ENCODE peak calls at places on chromosomes 5 and 9, in five cellular contexts. K is K562, Q is HepG2, B is upper lobe of left lung, X is GM12878. V is an unnamed sample.
A peak's percentile ranks its signal among the peaks of the same experiment; 100 is the strongest.

GRCh38 chr9:117643288-117643654 is 60.9 kb upstream of the TLR4 start:
- ATAC-seq in K (no peak), Q (peak; percentile 66), B (no peak), X (no peak), V (no peak)

GRCh38 chr5:6788956-6789649 is 75.9 kb downstream of the TENT4A start:
- ATAC-seq in K (peak; percentile 79), Q (peak; percentile 33), B (no peak), X (no peak), V (no peak)

GRCh38 chr9:78654324-78654723 is 357.4 kb downstream of the PSAT1 start:
- ATAC-seq in K (no peak), Q (no peak), B (no peak), X (no peak), V (no peak)

GRCh38 chr5:131180407-131180806 is 9.7 kb downstream of the LYRM7 start:
- ATAC-seq in K (peak; percentile 80), Q (no peak), B (no peak), X (no peak), V (no peak)

GRCh38 chr5:17224858-17225436 is 7.5 kb downstream of the BASP1 start:
- ATAC-seq in K (no peak), Q (no peak), B (no peak), X (peak; percentile 67), V (no peak)

GRCh38 chr5:88838500-88838899 is 44.5 kb downstream of the MEF2C start:
- ATAC-seq in K (peak; percentile 13), Q (no peak), B (no peak), X (no peak), V (no peak)

GRCh38 chr9:4143951-4144717 is 155.7 kb downstream of the GLIS3 start:
- ATAC-seq in K (no peak), Q (peak; percentile 72), B (no peak), X (no peak), V (peak; percentile 48)

GRCh38 chr5:108168915-108169314 is 213.0 kb downstream of the FBXL17 start:
- ATAC-seq in K (no peak), Q (no peak), B (no peak), X (no peak), V (no peak)

GRCh38 chr5:56451742-56452141 is 218.6 kb upstream of the ANKRD55 start:
- ATAC-seq in K (no peak), Q (no peak), B (no peak), X (no peak), V (no peak)

GRCh38 chr9:77475641-77476473 is 172.3 kb downstream of the GNA14 start:
- ATAC-seq in K (no peak), Q (no peak), B (peak; percentile 56), X (peak; percentile 98), V (no peak)

GRCh38 chr5:149937610-149938009 is 7.0 kb downstream of the PDE6A start:
- ATAC-seq in K (no peak), Q (no peak), B (no peak), X (no peak), V (no peak)

GRCh38 chr9:77605449-77606220 is 42.5 kb downstream of the GNA14 start:
- ATAC-seq in K (no peak), Q (no peak), B (no peak), X (no peak), V (no peak)

GRCh38 chr9:121499427-121500164 is at the start of gene GGTA1:
- ATAC-seq in K (peak; percentile 77), Q (peak; percentile 93), B (peak; percentile 92), X (peak; percentile 34), V (peak; percentile 77)

GRCh38 chr9:87732344-87732743 is 6.4 kb downstream of the CTSL start:
- ATAC-seq in K (peak; percentile 28), Q (no peak), B (no peak), X (no peak), V (no peak)

GRCh38 chr5:132445640-132445923 is 45.0 kb downstream of the IRF1 start:
- ATAC-seq in K (no peak), Q (no peak), B (no peak), X (no peak), V (no peak)

GRCh38 chr5:160960592-160960991 is 108.6 kb upstream of the ATP10B start:
- ATAC-seq in K (no peak), Q (no peak), B (no peak), X (no peak), V (no peak)

GRCh38 chr9:88781500-88782391 is 209.5 kb upstream of the S1PR3 start:
- ATAC-seq in K (peak; percentile 90), Q (peak; percentile 86), B (peak; percentile 55), X (no peak), V (peak; percentile 62)

GRCh38 chr5:170184007-170184687 is 48.6 kb upstream of the C5orf58 start:
- ATAC-seq in K (peak; percentile 98), Q (peak; percentile 97), B (peak; percentile 82), X (peak; percentile 96), V (no peak)

GRCh38 chr9:4866239-4866969 is 73.7 kb downstream of the RCL1 start:
- ATAC-seq in K (no peak), Q (no peak), B (no peak), X (no peak), V (no peak)

GRCh38 chr5:176714067-176714466 is 66.8 kb downstream of the TSPAN17 start:
- ATAC-seq in K (no peak), Q (no peak), B (no peak), X (no peak), V (no peak)

GRCh38 chr9:114078021-114078780 is at the start of gene AMBP:
- ATAC-seq in K (peak; percentile 34), Q (peak; percentile 62), B (no peak), X (no peak), V (no peak)

GRCh38 chr9:124238546-124239140 is 19.1 kb upstream of the NEK6 start:
- ATAC-seq in K (no peak), Q (no peak), B (no peak), X (peak; percentile 55), V (no peak)

GRCh38 chr5:138109463-138110265 is 25.8 kb downstream of the WNT8A start:
- ATAC-seq in K (no peak), Q (no peak), B (no peak), X (no peak), V (no peak)

GRCh38 chr9:127351182-127352166 is 45.5 kb upstream of the SLC2A8 start:
- ATAC-seq in K (no peak), Q (no peak), B (no peak), X (no peak), V (no peak)

GRCh38 chr9:35618325-35618727 is at the start of gene CD72:
- ATAC-seq in K (peak; percentile 22), Q (no peak), B (peak; percentile 61), X (peak; percentile 16), V (no peak)

GRCh38 chr9:4740373-4740622 is 704 bp downstream of the AK3 start:
- ATAC-seq in K (no peak), Q (no peak), B (no peak), X (no peak), V (no peak)

GRCh38 chr9:107033974-107034373 is 171.0 kb downstream of the ZNF462 start:
- ATAC-seq in K (no peak), Q (no peak), B (no peak), X (peak; percentile 67), V (no peak)

GRCh38 chr5:54326662-54327145 is 16.3 kb upstream of the ARL15 start:
- ATAC-seq in K (no peak), Q (no peak), B (no peak), X (no peak), V (no peak)

GRCh38 chr5:54324651-54325271 is 14.4 kb upstream of the ARL15 start:
- ATAC-seq in K (peak; percentile 16), Q (no peak), B (no peak), X (no peak), V (no peak)

GRCh38 chr5:54325610-54326311 is 15.4 kb upstream of the ARL15 start:
- ATAC-seq in K (peak; percentile 82), Q (no peak), B (no peak), X (peak; percentile 95), V (no peak)

GRCh38 chr5:54325272-54325609 is 14.9 kb upstream of the ARL15 start:
- ATAC-seq in K (no peak), Q (no peak), B (no peak), X (no peak), V (no peak)

DNA sequence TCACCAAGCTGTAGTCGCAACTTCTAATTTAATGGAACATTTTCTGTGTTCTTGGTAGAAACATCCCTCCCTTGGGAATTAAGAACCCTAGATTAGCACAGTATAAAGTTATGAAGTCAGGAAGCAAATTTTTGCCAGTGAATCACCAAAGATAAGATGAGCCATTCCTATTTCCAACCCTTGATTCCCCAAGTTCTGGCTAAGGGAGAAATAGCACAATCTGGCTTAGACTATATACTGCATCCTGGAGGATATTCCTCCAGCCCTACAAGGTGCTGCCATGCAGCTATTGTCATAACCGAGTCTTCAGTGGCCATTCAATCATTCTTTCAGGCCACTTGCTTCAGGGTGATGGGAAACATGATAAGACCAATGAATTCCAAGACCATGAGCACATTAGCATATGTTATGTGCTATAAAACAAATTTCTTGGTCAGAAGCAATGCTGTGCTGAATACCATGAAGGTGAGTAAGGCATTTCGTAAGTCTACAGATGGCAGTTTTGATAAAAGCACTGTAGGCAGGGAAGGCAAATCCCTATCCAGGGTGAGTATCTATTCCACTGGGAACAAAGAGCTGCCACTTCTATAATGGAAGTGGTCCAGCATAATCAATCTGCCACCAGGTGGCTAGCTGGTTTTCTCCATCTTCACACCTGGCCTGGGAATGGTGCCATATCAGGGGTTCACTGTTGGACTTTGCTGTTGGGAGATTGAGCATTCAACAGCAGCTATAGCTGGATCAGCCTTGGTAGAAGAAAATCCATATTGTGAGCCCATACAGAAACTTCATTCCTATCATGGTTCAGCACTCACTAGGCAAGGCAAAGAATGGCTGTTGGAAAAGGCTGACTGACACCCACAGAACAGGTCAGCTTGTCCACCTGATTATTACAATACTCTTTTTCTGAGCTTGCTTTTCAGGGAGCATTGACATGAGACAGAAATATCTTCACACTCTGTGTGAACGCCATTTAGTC is 19.6 kb upstream of the ARL15 start:
- ATAC-seq in K (no peak), Q (no peak), B (peak; percentile 45), X (no peak), V (no peak)
- TF ChIP-seq POLR2AphosphoS5 in K (no peak), Q (no peak), B (no peak), X (no peak), V (no peak)

DNA sequence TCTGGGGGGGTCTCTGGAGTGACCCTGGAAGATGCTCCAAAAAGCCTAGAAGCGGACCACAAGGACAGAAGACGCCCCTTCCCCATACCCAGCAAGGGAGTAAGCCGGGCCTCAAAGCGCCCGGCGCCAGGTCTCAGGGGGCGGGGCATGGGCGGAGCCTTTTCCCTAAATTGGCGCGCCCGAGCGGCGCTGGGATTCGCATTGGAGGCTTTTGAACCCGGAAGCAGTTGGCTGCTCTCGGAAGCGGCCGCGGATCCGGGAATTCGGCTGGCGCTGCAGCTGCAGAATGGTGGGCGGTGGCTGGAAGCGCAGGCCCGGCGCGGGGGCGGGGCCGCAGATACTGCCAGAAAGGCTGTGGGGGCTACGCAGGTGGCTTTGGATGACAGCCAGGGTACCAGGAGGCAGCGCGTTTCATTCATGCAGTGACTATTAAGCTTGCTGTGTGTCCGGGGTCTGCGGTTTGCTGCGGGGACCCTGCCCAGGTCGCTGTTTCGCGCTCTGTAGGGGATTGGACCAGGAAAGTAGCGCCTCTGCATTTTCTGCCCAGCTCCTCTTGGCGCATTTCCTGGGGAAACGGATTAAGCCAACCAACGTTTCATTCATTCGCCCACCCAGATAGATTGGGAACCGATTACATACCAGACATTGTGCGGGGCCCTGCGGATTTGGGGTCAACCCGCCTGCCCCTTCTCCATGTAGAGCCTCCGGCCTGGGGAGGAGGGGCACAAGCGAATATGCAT is 83.0 kb upstream of the FREM1 start:
- ATAC-seq in K (peak; percentile 98), Q (no peak), B (peak; percentile 94), X (no peak), V (peak; percentile 93)
- TF ChIP-seq EP300 in K (no peak), Q (no peak), B (no peak), X (no peak), V (no peak)

GRCh38 chr9:20623748-20624124 is 1.4 kb upstream of the MLLT3 start:
- ATAC-seq in K (no peak), Q (no peak), B (no peak), X (no peak), V (no peak)
- H3K4me3 ChIP-seq in K (no peak overlapping the region), Q (peak overlapping the region; percentile 81), B (peak overlapping the region; percentile 60), X (peak overlapping the region; percentile 87), V (peak overlapping the region; percentile 96)

GRCh38 chr9:29625292-29625731 is 2052.0 kb upstream of the C9orf72 start:
- ATAC-seq in K (no peak), Q (no peak), B (no peak), X (no peak), V (no peak)
- TF ChIP-seq POLR2AphosphoS5 in K (no peak), Q (no peak), B (no peak), X (no peak), V (no peak)

V was measured in gastroesophageal sphincter.